ENCODE peak calls at places on chromosomes 7 and 10, in ten cellular contexts. G is NCI-H774; I is pancreas; S is D341Med; K is GM13976; D is stimulated activated CD4-positive, alpha-beta T cell treated with anti-CD3 and anti-CD28 coated beads, Interleukin-4, amount 100 ng/mL, for 4 hours; A is foreskin melanocyte; J is ovary; N is AG08395; R is COLO829. T is an unnamed sample.

GRCh38 chr7:108598153-108598552 is 28.5 kb downstream of the DNAJB9 start:
- DNase-seq in G (peak), I (no peak), S (no peak), K (no peak), D (no peak), A (no peak), J (no peak), N (no peak), R (no peak), T (peak)

GRCh38 chr10:1240341-1240775 is 184.2 kb downstream of the WDR37 start:
- DNase-seq in G (peak), I (no peak), S (peak), K (no peak), D (no peak), A (no peak), J (no peak), N (no peak), R (no peak), T (peak)

GRCh38 chr10:32938554-32939061 is 19.4 kb downstream of the ITGB1 start:
- DNase-seq in G (peak), I (no peak), S (no peak), K (no peak), D (no peak), A (peak), J (no peak), N (peak), R (peak), T (no peak)

GRCh38 chr7:124152859-124153692 is 120.2 kb upstream of the TMEM229A start:
- DNase-seq in G (no peak), I (no peak), S (peak), K (no peak), D (no peak), A (peak), J (no peak), N (peak), R (peak), T (peak)

GRCh38 chr7:139623518-139623917 is 100.0 kb downstream of the CLEC2L start:
- DNase-seq in G (no peak), I (no peak), S (no peak), K (no peak), D (no peak), A (no peak), J (no peak), N (no peak), R (peak), T (no peak)

GRCh38 chr7:99375070-99375807 is 709 bp downstream of the ARPC1B start:
- DNase-seq in G (peak), I (peak), S (peak), K (peak), D (peak), A (peak), J (peak), N (peak), R (peak), T (peak)

GRCh38 chr10:119761106-119761505 is 35.3 kb downstream of the INPP5F start:
- DNase-seq in G (no peak), I (no peak), S (no peak), K (no peak), D (no peak), A (peak), J (no peak), N (peak), R (peak), T (peak)

GRCh38 chr10:122461729-122462532 is 578 bp downstream of the HTRA1 start:
- DNase-seq in G (no peak), I (peak), S (peak), K (no peak), D (peak), A (no peak), J (peak), N (peak), R (no peak), T (no peak)

GRCh38 chr10:28492093-28492492 is 40.8 kb upstream of the WAC start:
- DNase-seq in G (no peak), I (no peak), S (no peak), K (no peak), D (no peak), A (no peak), J (no peak), N (no peak), R (no peak), T (no peak)

GRCh38 chr10:123149568-123150228 is 1.8 kb downstream of the HMX2 start:
- DNase-seq in G (no peak), I (no peak), S (no peak), K (peak), D (peak), A (no peak), J (no peak), N (no peak), R (no peak), T (no peak)

GRCh38 chr7:2299853-2300512 is 14.3 kb downstream of the SNX8 start:
- DNase-seq in G (no peak), I (no peak), S (peak), K (no peak), D (no peak), A (peak), J (no peak), N (no peak), R (no peak), T (no peak)

GRCh38 chr10:22259280-22259679 is 41.5 kb upstream of the EBLN1 start:
- DNase-seq in G (no peak), I (no peak), S (peak), K (no peak), D (no peak), A (no peak), J (no peak), N (no peak), R (no peak), T (no peak)

GRCh38 chr10:97040706-97041105 is 145.1 kb downstream of the SLIT1 start:
- DNase-seq in G (no peak), I (no peak), S (no peak), K (no peak), D (no peak), A (no peak), J (no peak), N (no peak), R (no peak), T (no peak)

T was measured in renal cortical epithelial cell.